ENCODE peak calls at places on chromosomes 12 and 14, in four cellular contexts. I is GM12878, G is HepG2, S is H1. V is an unnamed sample.

GRCh38 chr14:104913413-104913812 is 11.3 kb upstream of the PLD4 start:
- DNase-seq in G (no peak), I (no peak), S (no peak), V (no peak)

GRCh38 chr14:102697125-102697900 is 79.9 kb upstream of the TRAF3 start:
- DNase-seq in I (no peak), S (no peak), G (peak), V (no peak)

GRCh38 chr12:19915392-19916192 is 452.7 kb upstream of the PDE3A start:
- DNase-seq in I (no peak), G (no peak), S (no peak), V (peak)

GRCh38 chr14:29518335-29518734 is 409.3 kb downstream of the PRKD1 start:
- DNase-seq in S (no peak), I (no peak), G (no peak), V (no peak)

GRCh38 chr12:71849109-71849851 is 9.7 kb downstream of the TBC1D15 start:
- DNase-seq in S (no peak), G (no peak), I (no peak), V (no peak)

GRCh38 chr12:4821000-4821399 is 88.7 kb upstream of the KCNA1 start:
- DNase-seq in S (no peak), I (no peak), G (no peak), V (no peak)

GRCh38 chr14:68627868-68628604 is 164.8 kb downstream of the ZFP36L1 start:
- DNase-seq in G (no peak), S (peak), I (no peak), V (peak)

GRCh38 chr12:115975411-115975810 is 302.1 kb downstream of the MED13L start:
- DNase-seq in S (no peak), G (no peak), I (no peak), V (no peak)

GRCh38 chr12:3490848-3491382 is at the start of gene PRMT8:
- DNase-seq in S (no peak), I (no peak), G (no peak), V (no peak)

GRCh38 chr12:81147286-81147919 is 69.5 kb downstream of the ACSS3 start:
- DNase-seq in I (no peak), S (no peak), G (peak), V (no peak)

GRCh38 chr12:127339065-127339464 is 927.9 kb upstream of the TMEM132C start:
- DNase-seq in S (no peak), I (no peak), G (no peak), V (no peak)

GRCh38 chr14:81555051-81555450 is 21.4 kb upstream of the SEL1L start:
- DNase-seq in G (no peak), S (no peak), I (no peak), V (no peak)

GRCh38 chr12:120474092-120474960 is 4.8 kb upstream of the SRSF9 start:
- DNase-seq in I (no peak), S (no peak), G (no peak), V (no peak)

GRCh38 chr12:495466-495865 is 35.7 kb downstream of the B4GALNT3 start:
- DNase-seq in G (no peak), I (no peak), S (no peak), V (no peak)

GRCh38 chr14:87966816-87967215 is 26.2 kb downstream of the GALC start:
- DNase-seq in G (no peak), S (no peak), I (no peak), V (no peak)

GRCh38 chr14:21894003-21894897 is 220.6 kb upstream of the OR4E1 start:
- DNase-seq in I (no peak), S (no peak), G (no peak), V (peak)

GRCh38 chr14:52111583-52111982 is 42.7 kb upstream of the NID2 start:
- DNase-seq in I (no peak), G (no peak), S (no peak), V (no peak)

GRCh38 chr14:102539544-102540309 is 30.2 kb upstream of the ANKRD9 start:
- DNase-seq in I (no peak), G (peak), S (no peak), V (no peak)

GRCh38 chr12:109771746-109772621 is 58.4 kb downstream of the FAM222A start:
- DNase-seq in S (no peak), G (no peak), I (no peak), V (no peak)

GRCh38 chr12:71469235-71469873 is 29.8 kb downstream of the LGR5 start:
- DNase-seq in S (no peak), G (peak), I (no peak), V (no peak)

GRCh38 chr12:13573698-13574321 is 377.3 kb downstream of the EMP1 start:
- DNase-seq in S (no peak), I (no peak), G (no peak), V (no peak)

GRCh38 chr14:37153483-37153882 is 18.9 kb downstream of the SLC25A21 start:
- DNase-seq in S (no peak), G (no peak), I (no peak), V (no peak)

GRCh38 chr12:120932058-120932457 is 27.9 kb upstream of the SPPL3 start:
- DNase-seq in G (no peak), S (no peak), I (no peak), V (no peak)

GRCh38 chr12:6554168-6554989 is 1.5 kb downstream of the IFFO1 start:
- DNase-seq in S (no peak), I (no peak), G (peak), V (peak)

GRCh38 chr12:11724888-11725310 is 75.4 kb downstream of the ETV6 start:
- DNase-seq in I (no peak), S (no peak), G (no peak), V (no peak)

GRCh38 chr12:57461326-57461903 is 1.8 kb downstream of the GLI1 start:
- DNase-seq in S (no peak), G (no peak), I (no peak), V (peak)

GRCh38 chr14:92037989-92038388 is 1.9 kb downstream of the TRIP11 start:
- DNase-seq in S (no peak), I (no peak), G (no peak), V (no peak)

GRCh38 chr12:130796985-130797686 is 41.9 kb downstream of the STX2 start:
- DNase-seq in I (no peak), S (no peak), G (no peak), V (no peak)

GRCh38 chr14:65349100-65349499 is 63.4 kb upstream of the FUT8 start:
- DNase-seq in G (peak), S (no peak), I (no peak), V (no peak)

GRCh38 chr14:50247245-50247644 is 15.9 kb upstream of the SOS2 start:
- DNase-seq in I (no peak), S (no peak), G (no peak), V (no peak)

GRCh38 chr12:15855646-15856045 is 26.5 kb upstream of the STRAP start:
- DNase-seq in I (no peak), G (no peak), S (no peak), V (no peak)

GRCh38 chr14:37903561-37904191 is 304.0 kb upstream of the SSTR1 start:
- DNase-seq in S (no peak), I (no peak), G (peak), V (peak)

GRCh38 chr12:80553316-80553715 is 109.3 kb downstream of the PTPRQ start:
- DNase-seq in S (no peak), G (no peak), I (no peak), V (no peak)

DNA sequence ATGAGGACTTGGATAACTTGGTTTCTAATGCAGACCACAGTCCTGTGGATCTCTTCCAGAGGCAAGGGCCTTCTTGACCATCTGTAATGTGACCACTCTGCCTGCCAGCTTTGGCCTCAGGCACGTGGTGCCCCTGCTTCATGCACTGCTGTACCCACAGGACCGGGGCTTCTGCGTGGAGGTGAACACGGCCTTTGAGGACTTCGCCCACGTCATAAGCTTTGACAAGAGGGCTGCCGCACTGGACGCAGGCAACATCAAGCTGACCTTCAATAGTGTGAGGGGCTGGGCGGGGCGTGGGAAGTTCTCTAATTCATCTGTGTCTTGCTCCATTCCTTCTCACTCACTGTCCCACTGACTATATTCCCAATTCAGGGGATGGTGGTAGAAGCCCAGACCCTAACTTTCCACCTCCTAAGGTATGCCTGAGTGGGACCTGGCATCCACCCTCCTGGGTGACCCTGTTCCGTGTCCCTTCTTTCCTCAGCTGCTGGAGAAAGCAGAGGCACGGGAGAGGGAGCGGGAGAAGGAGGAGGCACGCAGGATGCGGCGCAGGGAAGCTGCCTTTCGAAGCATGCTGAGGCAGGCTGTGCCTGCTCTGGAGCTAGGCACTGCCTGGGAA is 18.5 kb downstream of the PRPF40B start:
- DNase-seq in I (no peak), S (no peak), G (no peak), V (no peak)
- TF ChIP-seq YY1 in I (no peak), S (no peak), G (no peak), V (no peak)

GRCh38 chr14:97379091-97379531 is 581.9 kb downstream of the VRK1 start:
- DNase-seq in S (no peak), G (no peak), I (no peak), V (no peak)
- TF ChIP-seq SUZ12 in S (no peak), G (no peak), I (no peak), V (no peak)

GRCh38 chr14:30710870-30711269 is 88.8 kb downstream of the SCFD1 start:
- DNase-seq in S (no peak), I (no peak), G (no peak), V (no peak)
- TF ChIP-seq YY1 in S (no peak), I (no peak), G (no peak), V (no peak)

DNA sequence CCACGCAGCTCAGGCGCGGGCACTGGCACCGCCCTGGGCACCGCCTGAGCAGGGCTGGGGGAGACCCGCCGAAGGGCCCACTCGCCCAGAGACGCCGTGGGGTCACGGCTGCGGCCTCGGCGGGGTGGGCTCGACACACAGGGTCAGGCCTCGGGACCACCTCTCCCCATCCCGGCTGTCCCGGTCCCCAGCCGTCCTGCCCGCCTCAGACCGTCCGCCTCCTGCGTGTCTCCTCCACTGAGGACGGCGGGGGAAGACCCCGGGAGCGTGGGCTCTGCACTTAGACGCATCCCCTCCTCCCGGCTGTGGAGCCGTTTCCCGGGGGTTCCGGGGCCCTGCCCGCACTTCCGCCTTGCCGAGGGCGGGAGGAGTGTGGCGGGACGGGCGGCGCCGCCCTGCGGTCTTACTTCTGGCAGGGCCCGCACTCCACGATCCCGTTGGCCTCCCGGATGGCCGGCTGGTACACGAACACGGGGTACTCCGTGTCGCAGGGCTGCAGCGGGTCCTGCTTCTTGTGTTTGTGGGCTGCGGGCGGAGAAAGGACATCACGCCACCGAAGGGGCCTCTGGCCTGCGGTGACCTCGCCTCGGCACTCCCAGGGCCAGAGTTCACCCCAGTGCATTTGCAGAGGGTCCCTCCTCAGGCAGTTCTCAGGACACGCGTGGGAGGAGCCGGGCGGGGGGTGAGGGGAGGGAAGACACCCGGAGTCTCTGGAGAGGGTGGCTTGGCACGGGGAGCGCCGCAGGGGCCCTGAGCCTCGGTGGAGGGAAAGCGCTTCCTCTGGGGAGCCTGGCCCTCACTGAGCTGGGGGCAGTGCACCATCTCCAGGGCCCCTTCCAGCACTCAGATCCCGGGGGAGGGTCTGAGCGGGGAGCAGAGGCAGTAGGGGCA is 23.1 kb upstream of the LRTM2 start:
- DNase-seq in I (no peak), G (no peak), S (no peak), V (no peak)
- TF ChIP-seq SUZ12 in I (no peak), G (no peak), S (peak), V (no peak)

DNA sequence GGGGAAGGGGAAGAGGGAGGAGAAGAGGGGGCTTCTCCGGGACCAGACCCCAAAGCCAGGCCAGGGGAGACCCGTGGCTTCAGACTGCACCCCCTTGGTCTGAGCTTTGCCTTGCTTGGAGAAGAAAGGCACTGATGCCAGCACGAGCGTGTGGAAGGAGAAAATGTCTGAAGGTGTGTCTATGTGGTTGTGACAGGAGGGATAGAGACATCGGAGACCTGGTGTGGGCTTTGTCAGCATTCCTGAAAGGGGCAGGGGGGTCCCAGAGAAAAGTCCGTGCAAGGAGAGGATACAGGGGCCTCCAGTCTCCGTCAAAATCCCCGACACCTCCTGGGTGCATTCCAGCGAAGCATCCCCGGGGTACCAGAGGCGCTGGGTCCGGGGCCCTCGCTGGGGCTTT is 139.0 kb upstream of the LHX5 start:
- DNase-seq in G (no peak), S (no peak), I (no peak), V (no peak)
- TF ChIP-seq YY1 in G (no peak), S (no peak), I (no peak), V (no peak)

GRCh38 chr14:67420102-67420739 is 8.3 kb upstream of the PLEK2 start:
- DNase-seq in S (no peak), I (no peak), G (peak), V (no peak)
- TF ChIP-seq SUZ12 in S (no peak), I (no peak), G (no peak), V (no peak)

GRCh38 chr12:33575346-33575745 is 135.7 kb upstream of the SYT10 start:
- DNase-seq in I (no peak), G (no peak), S (no peak), V (no peak)
- TF ChIP-seq YY1 in I (no peak), G (no peak), S (no peak), V (no peak)

DNA sequence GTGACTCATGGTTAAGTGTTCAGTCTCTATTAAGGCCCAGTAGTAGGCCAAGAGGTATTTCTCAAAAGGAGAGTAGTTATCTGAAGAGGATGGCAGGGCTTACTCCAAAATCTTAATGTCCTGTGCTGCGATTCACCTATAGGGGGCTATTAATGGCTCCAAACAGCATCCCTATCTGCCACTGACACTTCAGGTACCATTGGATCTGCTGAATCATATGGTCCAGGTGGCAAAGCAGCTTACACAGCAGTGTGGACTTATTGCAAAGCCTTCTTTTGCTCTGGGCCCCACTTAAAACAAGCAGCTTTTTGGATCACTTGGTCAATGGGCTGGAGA is 60.8 kb upstream of the ATP2B1 start:
- DNase-seq in G (no peak), I (no peak), S (no peak), V (no peak)
- TF ChIP-seq SUZ12 in G (no peak), I (no peak), S (no peak), V (no peak)

GRCh38 chr12:95102916-95103671 is 29.7 kb upstream of the NR2C1 start:
- DNase-seq in I (peak), G (peak), S (no peak), V (no peak)

GRCh38 chr12:95096378-95096777 is 23.0 kb upstream of the NR2C1 start:
- DNase-seq in G (no peak), I (no peak), S (no peak), V (no peak)

GRCh38 chr12:95096852-95097251 is 23.4 kb upstream of the NR2C1 start:
- DNase-seq in S (no peak), I (no peak), G (no peak), V (no peak)

GRCh38 chr12:95100264-95101190 is 27.1 kb upstream of the NR2C1 start:
- DNase-seq in I (no peak), S (no peak), G (no peak), V (no peak)

GRCh38 chr12:95099270-95099790 is 25.9 kb upstream of the NR2C1 start:
- DNase-seq in S (no peak), G (no peak), I (no peak), V (no peak)
- TF ChIP-seq YY1 in S (no peak), G (no peak), I (no peak), V (no peak)

GRCh38 chr14:26527095-26527494 is 70.7 kb downstream of the NOVA1 start:
- DNase-seq in I (no peak), G (no peak), S (no peak), V (no peak)
- TF ChIP-seq SUZ12 in I (no peak), G (no peak), S (no peak), V (no peak)

V was measured in NT2/D1.